ENCODE peak calls at places on chromosomes 16 and 17, in six cellular contexts. C, K, D, X, P and N are unnamed samples.

GRCh38 chr17:35849469-35850348 is 19.0 kb downstream of the HEATR9 start:
- DNase-seq in C (peak), K (no peak), D (peak), X (peak), P (peak), N (peak)

GRCh38 chr16:4313563-4314531 is 2.0 kb upstream of the GLIS2 start:
- DNase-seq in C (no peak), K (no peak), D (peak), X (peak), P (peak), N (no peak)

GRCh38 chr17:66386789-66387351 is 84.5 kb downstream of the PRKCA start:
- DNase-seq in C (no peak), K (no peak), D (no peak), X (no peak), P (no peak), N (no peak)

GRCh38 chr17:43880420-43880991 is 26.8 kb downstream of the MPP2 start:
- DNase-seq in C (no peak), K (no peak), D (peak), X (peak), P (peak), N (no peak)

GRCh38 chr16:52364500-52364899 is 182.4 kb downstream of the TOX3 start:
- DNase-seq in C (no peak), K (no peak), D (no peak), X (no peak), P (no peak), N (no peak)

GRCh38 chr16:57834936-57835335 is 32.6 kb upstream of the KIFC3 start:
- DNase-seq in C (no peak), K (no peak), D (no peak), X (peak), P (no peak), N (no peak)

GRCh38 chr16:51753382-51753781 is 602.3 kb upstream of the SALL1 start:
- DNase-seq in C (no peak), K (no peak), D (no peak), X (no peak), P (no peak), N (no peak)

GRCh38 chr16:64051826-64052225 is 1070.0 kb downstream of the CDH11 start:
- DNase-seq in C (peak), K (no peak), D (no peak), X (peak), P (peak), N (no peak)

GRCh38 chr16:57644383-57645014 is 16.1 kb downstream of the ADGRG1 start:
- DNase-seq in C (no peak), K (no peak), D (no peak), X (no peak), P (no peak), N (no peak)

GRCh38 chr16:54506691-54507090 is 220.1 kb upstream of the IRX3 start:
- DNase-seq in C (no peak), K (no peak), D (no peak), X (no peak), P (peak), N (no peak)

GRCh38 chr17:40615295-40615988 is 32.2 kb downstream of the SMARCE1 start:
- DNase-seq in C (peak), K (peak), D (peak), X (peak), P (peak), N (no peak)

GRCh38 chr17:80887639-80888175 is 103.9 kb upstream of the CHMP6 start:
- DNase-seq in C (no peak), K (no peak), D (no peak), X (no peak), P (no peak), N (no peak)

GRCh38 chr16:70703041-70703834 is 17.4 kb upstream of the MTSS2 start:
- DNase-seq in C (peak), K (no peak), D (no peak), X (peak), P (peak), N (peak)

GRCh38 chr17:12118617-12119016 is 97.9 kb downstream of the MAP2K4 start:
- DNase-seq in C (no peak), K (no peak), D (no peak), X (peak), P (no peak), N (no peak)

GRCh38 chr17:80891096-80892018 is 100.3 kb upstream of the CHMP6 start:
- DNase-seq in C (peak), K (peak), D (peak), X (peak), P (no peak), N (peak)

GRCh38 chr17:28940675-28941074 is 10.6 kb downstream of the PHF12 start:
- DNase-seq in C (no peak), K (no peak), D (no peak), X (no peak), P (peak), N (no peak)

GRCh38 chr16:85514601-85515318 is 98.4 kb upstream of the GSE1 start:
- DNase-seq in C (peak), K (peak), D (peak), X (peak), P (peak), N (peak)

GRCh38 chr17:20121359-20122235 is 112.4 kb downstream of the SPECC1 start:
- DNase-seq in C (peak), K (peak), D (peak), X (peak), P (peak), N (peak)

GRCh38 chr17:35889241-35889640 is 9.1 kb upstream of the CCL5 start:
- DNase-seq in C (no peak), K (no peak), D (no peak), X (no peak), P (no peak), N (no peak)

GRCh38 chr17:77042688-77043330 is 98.0 kb upstream of the SEC14L1 start:
- DNase-seq in C (no peak), K (no peak), D (no peak), X (no peak), P (no peak), N (no peak)

GRCh38 chr16:83458612-83459011 is 349.2 kb upstream of the HSBP1 start:
- DNase-seq in C (no peak), K (no peak), D (no peak), X (peak), P (no peak), N (no peak)

GRCh38 chr17:64278614-64279013 is 15.6 kb upstream of the TEX2 start:
- DNase-seq in C (no peak), K (peak), D (no peak), X (peak), P (no peak), N (no peak)

GRCh38 chr17:82235056-82235774 is 6.4 kb downstream of the SLC16A3 start:
- DNase-seq in C (no peak), K (no peak), D (no peak), X (no peak), P (no peak), N (no peak)

GRCh38 chr17:17111401-17112393 is 69.4 kb downstream of the MPRIP start:
- DNase-seq in C (no peak), K (no peak), D (no peak), X (no peak), P (no peak), N (no peak)

GRCh38 chr16:26214694-26215093 is 522.9 kb downstream of the HS3ST4 start:
- DNase-seq in C (no peak), K (no peak), D (no peak), X (no peak), P (no peak), N (no peak)

GRCh38 chr17:32798938-32799337 is 78.0 kb downstream of the MYO1D start:
- DNase-seq in C (no peak), K (no peak), D (no peak), X (no peak), P (no peak), N (no peak)

GRCh38 chr17:15422392-15422957 is 44.9 kb downstream of the CDRT4 start:
- DNase-seq in C (no peak), K (no peak), D (no peak), X (no peak), P (no peak), N (no peak)

GRCh38 chr16:23433261-23433920 is 19.6 kb downstream of the COG7 start:
- DNase-seq in C (no peak), K (no peak), D (peak), X (no peak), P (no peak), N (no peak)

GRCh38 chr16:68445458-68445857 is 2.9 kb downstream of the SMPD3 start:
- DNase-seq in C (peak), K (no peak), D (peak), X (peak), P (peak), N (no peak)

GRCh38 chr16:62079236-62079635 is 43.0 kb upstream of the CDH8 start:
- DNase-seq in C (no peak), K (no peak), D (no peak), X (no peak), P (no peak), N (no peak)

GRCh38 chr17:27442702-27443101 is 13.5 kb upstream of the KSR1 start:
- DNase-seq in C (no peak), K (no peak), D (no peak), X (no peak), P (no peak), N (no peak)

GRCh38 chr17:61593404-61593803 is 2.4 kb upstream of the NACA2 start:
- DNase-seq in C (no peak), K (no peak), D (no peak), X (peak), P (peak), N (no peak)

GRCh38 chr17:59296190-59296589 is 35.3 kb upstream of the YPEL2 start:
- DNase-seq in C (no peak), K (no peak), D (no peak), X (no peak), P (no peak), N (no peak)

GRCh38 chr17:79812969-79813825 is 16.3 kb upstream of the CBX8 start:
- DNase-seq in C (no peak), K (no peak), D (no peak), X (peak), P (no peak), N (no peak)

GRCh38 chr16:12087901-12088364 is 111.4 kb downstream of the SNX29 start:
- DNase-seq in C (no peak), K (no peak), D (peak), X (no peak), P (peak), N (no peak)

GRCh38 chr17:882827-883585 is 96.6 kb downstream of the NXN start:
- DNase-seq in C (no peak), K (peak), D (peak), X (peak), P (peak), N (no peak)

GRCh38 chr16:78789556-78789955 is 690.1 kb downstream of the WWOX start:
- DNase-seq in C (no peak), K (no peak), D (no peak), X (no peak), P (peak), N (no peak)

GRCh38 chr16:78785218-78785617 is 685.8 kb downstream of the WWOX start:
- DNase-seq in C (no peak), K (no peak), D (no peak), X (no peak), P (no peak), N (no peak)

GRCh38 chr16:78786635-78787034 is 687.2 kb downstream of the WWOX start:
- DNase-seq in C (no peak), K (no peak), D (no peak), X (no peak), P (no peak), N (no peak)

GRCh38 chr16:78791011-78791410 is 691.6 kb downstream of the WWOX start:
- DNase-seq in C (no peak), K (no peak), D (no peak), X (no peak), P (no peak), N (no peak)

GRCh38 chr16:78788276-78788675 is 688.8 kb downstream of the WWOX start:
- DNase-seq in C (no peak), K (no peak), D (no peak), X (no peak), P (no peak), N (no peak)
- TF ChIP-seq CTCF in C (no peak), K (no peak), D (no peak), X (no peak), P (no peak), N (no peak)

GRCh38 chr16:31458073-31458834 is 1.0 kb upstream of the ARMC5 start:
- DNase-seq in C (peak), K (no peak), D (peak), X (peak), P (peak), N (no peak)
- TF ChIP-seq CTCF in C (no peak), K (no peak), D (no peak), X (no peak), P (no peak), N (no peak)

DNA sequence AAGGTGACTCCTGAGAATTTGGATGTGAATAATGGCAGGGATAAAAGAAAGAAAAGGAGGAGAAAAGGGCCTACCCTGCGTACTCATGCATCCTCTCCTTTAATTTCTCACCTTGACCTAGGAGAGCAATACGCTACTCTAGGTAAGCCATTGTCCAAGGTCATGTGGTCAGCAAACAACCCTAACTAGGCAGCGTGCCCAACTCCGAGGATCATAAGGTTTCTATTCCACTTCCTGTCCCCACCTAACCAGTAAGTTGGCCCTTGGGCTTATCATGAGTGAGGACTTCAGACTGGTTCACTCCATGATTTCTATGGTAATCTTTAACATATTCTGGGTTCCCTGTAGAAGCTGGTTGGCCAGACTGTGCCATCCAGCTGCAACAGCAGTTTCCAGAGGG is 315.1 kb upstream of the CCL2 start:
- DNase-seq in C (no peak), K (no peak), D (peak), X (no peak), P (no peak), N (no peak)
- TF ChIP-seq CTCF in C (no peak), K (no peak), D (no peak), X (no peak), P (no peak), N (no peak)

GRCh38 chr16:88384222-88385111 is 1.7 kb downstream of the ZNF469 start:
- DNase-seq in C (no peak), K (no peak), D (no peak), X (peak), P (no peak), N (no peak)

GRCh38 chr16:88382491-88383400 is at the start of gene ZNF469:
- DNase-seq in C (peak), K (peak), D (peak), X (peak), P (no peak), N (no peak)

GRCh38 chr16:88381820-88382451 is 823 bp upstream of the ZNF469 start:
- DNase-seq in C (no peak), K (no peak), D (no peak), X (no peak), P (no peak), N (no peak)

GRCh38 chr16:88385112-88385594 is 2.4 kb downstream of the ZNF469 start:
- DNase-seq in C (no peak), K (no peak), D (no peak), X (no peak), P (no peak), N (no peak)

GRCh38 chr16:88383401-88384221 is 852 bp downstream of the ZNF469 start:
- DNase-seq in C (peak), K (peak), D (peak), X (peak), P (no peak), N (peak)
- TF ChIP-seq CTCF in C (peak), K (peak), D (peak), X (peak), P (no peak), N (peak)

DNA sequence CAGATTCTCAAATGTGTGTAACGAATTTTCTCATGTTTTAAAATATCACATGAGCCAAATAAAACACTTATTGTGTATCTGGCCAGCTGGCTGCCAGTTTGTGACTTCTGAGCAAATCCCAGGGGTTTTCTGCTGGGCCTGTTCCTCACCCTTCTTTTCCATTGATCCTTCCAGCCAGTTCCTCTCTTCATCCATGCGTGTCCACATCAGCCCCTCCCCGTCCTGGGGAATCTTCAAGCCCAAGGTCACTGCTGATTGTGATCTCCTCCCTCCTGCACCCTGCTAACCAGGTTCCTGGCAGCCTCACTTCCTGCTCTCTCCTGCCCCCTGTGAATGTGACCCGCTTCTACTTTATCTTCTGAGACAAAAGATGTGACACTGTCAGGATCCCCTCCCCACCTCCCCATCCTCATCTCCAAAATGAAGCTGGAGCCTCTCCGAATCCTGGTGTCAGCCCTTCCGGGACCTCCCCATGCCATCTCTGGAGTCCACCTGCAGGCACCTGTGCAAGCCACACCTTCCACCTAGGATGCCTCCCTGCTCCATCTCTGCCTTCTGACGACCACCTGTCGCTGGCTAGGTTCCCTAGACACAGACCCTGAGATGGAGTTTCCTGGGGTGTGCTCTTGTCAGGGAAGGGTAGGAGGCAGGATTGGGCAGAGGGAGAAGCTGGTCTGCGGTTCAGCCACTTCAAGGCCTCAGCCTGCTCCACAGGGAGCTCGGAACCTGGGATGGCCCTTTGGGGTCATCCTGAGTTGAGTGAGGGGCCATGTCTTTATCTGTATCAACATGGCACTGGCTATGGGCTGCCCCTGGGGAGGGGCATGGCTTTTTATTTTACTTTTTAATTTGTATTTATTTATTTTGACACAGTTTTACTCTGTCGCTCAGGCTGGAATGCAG is 205.1 kb downstream of the KATNIP start:
- DNase-seq in C (no peak), K (no peak), D (no peak), X (no peak), P (peak), N (no peak)
- TF ChIP-seq CTCF in C (no peak), K (no peak), D (no peak), X (no peak), P (no peak), N (no peak)

GRCh38 chr16:88308441-88309173 is 74.2 kb upstream of the ZNF469 start:
- DNase-seq in C (no peak), K (no peak), D (no peak), X (no peak), P (no peak), N (no peak)

GRCh38 chr16:88312732-88313131 is 70.0 kb upstream of the ZNF469 start:
- DNase-seq in C (no peak), K (no peak), D (no peak), X (no peak), P (no peak), N (no peak)

GRCh38 chr16:88309174-88309904 is 73.4 kb upstream of the ZNF469 start:
- DNase-seq in C (no peak), K (no peak), D (no peak), X (no peak), P (no peak), N (no peak)

GRCh38 chr16:88310796-88311605 is 71.8 kb upstream of the ZNF469 start:
- DNase-seq in C (no peak), K (no peak), D (no peak), X (no peak), P (no peak), N (no peak)

DNA sequence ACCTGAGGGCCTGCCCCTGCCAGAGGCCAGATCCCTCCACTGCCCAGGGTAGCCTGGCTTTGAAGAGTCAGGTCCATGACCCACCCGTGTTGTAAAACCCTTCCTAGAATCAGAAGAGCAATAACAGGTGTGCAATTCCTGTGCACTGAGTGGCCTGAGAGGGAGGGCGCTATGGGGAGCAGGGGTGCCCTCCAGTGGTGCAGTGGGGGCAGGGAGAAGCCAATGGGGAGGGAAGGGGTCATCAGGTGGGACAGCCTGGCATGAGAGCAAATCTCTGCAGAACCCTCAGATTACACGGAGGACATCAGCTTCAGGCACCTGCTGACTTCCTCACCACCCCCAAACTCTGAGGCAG is 72.9 kb upstream of the ZNF469 start:
- DNase-seq in C (no peak), K (no peak), D (no peak), X (no peak), P (no peak), N (no peak)
- TF ChIP-seq CTCF in C (peak), K (no peak), D (no peak), X (no peak), P (no peak), N (no peak)

GRCh38 chr17:3907483-3908216 is 8.6 kb downstream of the P2RX1 start:
- DNase-seq in C (no peak), K (no peak), D (no peak), X (no peak), P (no peak), N (no peak)
- TF ChIP-seq CTCF in C (peak), K (no peak), D (peak), X (peak), P (no peak), N (peak)

DNA sequence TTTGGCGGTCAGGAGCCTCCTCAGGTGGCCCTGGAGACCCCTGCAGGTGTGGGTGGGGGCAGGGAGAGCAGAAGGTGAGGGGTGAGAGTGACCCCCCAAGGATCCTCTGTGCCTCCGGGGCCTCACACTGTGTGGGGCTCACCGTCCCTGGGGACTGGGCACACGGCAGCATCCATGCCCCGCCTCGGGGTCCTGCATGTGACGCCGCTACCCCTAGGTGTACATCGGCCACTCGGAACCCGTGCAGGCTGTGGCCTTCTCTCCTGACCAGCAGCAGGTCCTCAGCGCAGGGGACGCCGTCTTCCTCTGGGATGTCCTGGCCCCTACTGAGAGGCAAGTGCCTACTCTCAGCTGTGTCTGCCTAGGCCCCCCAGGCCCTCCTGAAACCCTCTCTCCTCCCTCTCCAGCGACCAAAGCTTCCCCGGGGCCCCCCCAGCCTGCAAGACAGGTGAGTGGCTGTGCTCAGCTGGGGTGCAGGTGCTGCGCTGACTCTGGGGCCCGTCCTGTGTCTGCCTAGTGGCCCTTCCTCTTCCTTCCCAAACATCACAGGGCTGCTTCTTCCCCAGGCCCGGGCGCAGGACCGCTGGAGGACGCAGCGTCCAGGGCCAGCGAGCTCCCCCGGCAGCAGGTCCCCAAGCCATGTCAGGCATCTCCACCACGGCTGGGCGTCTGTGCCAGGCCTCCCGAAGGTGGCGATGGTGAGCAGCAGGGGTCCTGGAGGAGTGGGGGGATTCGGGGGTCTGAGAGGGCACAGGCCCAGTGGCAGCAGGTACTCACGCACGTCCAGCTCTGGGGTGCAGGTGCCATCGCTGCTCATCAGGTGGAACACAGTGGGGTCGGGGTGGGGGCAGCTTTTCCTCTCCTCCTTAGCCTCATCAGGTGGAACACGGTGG is 9.0 kb upstream of the RHOT2 start:
- DNase-seq in C (no peak), K (no peak), D (no peak), X (no peak), P (no peak), N (no peak)
- TF ChIP-seq CTCF in C (peak), K (no peak), D (no peak), X (peak), P (no peak), N (no peak)